ENCODE peak calls at places on chromosomes 12 and 14, in eight cellular contexts. R is left lung, F is sigmoid colon, L is astrocyte, K is body of pancreas, X is cardiac fibroblast, H is AG04449, P is lung. C is an unnamed sample.

GRCh38 chr12:75099215-75099614 is 110.4 kb downstream of the KCNC2 start:
- DNase-seq in H (no peak), R (no peak), P (no peak), F (no peak), K (no peak), L (peak), X (no peak), C (no peak)

GRCh38 chr14:99320105-99320572 is 48.1 kb upstream of the BCL11B start:
- DNase-seq in X (peak), P (no peak), H (no peak), R (no peak), L (no peak), F (no peak), K (peak), C (peak)

GRCh38 chr12:2244013-2244861 is 191.4 kb downstream of the CACNA1C start:
- DNase-seq in L (peak), P (no peak), F (peak), X (peak), K (no peak), H (peak), R (no peak), C (no peak)

GRCh38 chr14:29741909-29742401 is 185.7 kb downstream of the PRKD1 start:
- DNase-seq in X (peak), F (no peak), R (no peak), K (no peak), P (no peak), L (peak), H (no peak), C (no peak)

GRCh38 chr12:3803865-3804472 is 51.1 kb upstream of the CRACR2A start:
- DNase-seq in L (peak), F (peak), K (peak), P (peak), H (peak), R (peak), X (peak), C (peak)

GRCh38 chr12:122064780-122065588 is 13.6 kb upstream of the MLXIP start:
- DNase-seq in X (peak), F (peak), L (peak), R (peak), P (no peak), H (no peak), K (peak), C (peak)

GRCh38 chr14:104865631-104866441 is 768 bp downstream of the CEP170B start:
- DNase-seq in P (peak), K (peak), H (peak), X (peak), L (peak), R (peak), F (peak), C (no peak)

GRCh38 chr14:80930836-80931389 is 10.6 kb downstream of the CEP128 start:
- DNase-seq in F (no peak), P (no peak), L (peak), R (no peak), H (peak), X (peak), K (no peak), C (peak)

GRCh38 chr14:88604213-88604612 is 41.4 kb downstream of the ZC3H14 start:
- DNase-seq in H (no peak), P (no peak), F (no peak), X (no peak), K (no peak), R (no peak), L (no peak), C (no peak)

GRCh38 chr14:49586673-49587460 is 687 bp upstream of the RPS29 start:
- DNase-seq in K (no peak), H (peak), X (peak), R (no peak), L (peak), P (no peak), F (no peak), C (peak)

GRCh38 chr14:71119075-71119474 is 211.8 kb downstream of the PCNX1 start:
- DNase-seq in X (no peak), F (no peak), R (no peak), L (peak), H (no peak), P (no peak), K (no peak), C (no peak)

GRCh38 chr14:102507891-102508312 is 1.7 kb downstream of the ANKRD9 start:
- DNase-seq in R (no peak), F (no peak), L (no peak), H (no peak), P (no peak), K (no peak), X (no peak), C (no peak)

GRCh38 chr12:99918003-99918402 is 66.7 kb downstream of the ANKS1B start:
- DNase-seq in L (no peak), X (peak), K (no peak), P (no peak), R (no peak), H (no peak), F (no peak), C (no peak)

GRCh38 chr14:24058260-24058950 is 6.6 kb downstream of the CARMIL3 start:
- DNase-seq in F (peak), L (peak), H (peak), P (peak), R (peak), K (peak), X (peak), C (peak)

DNA sequence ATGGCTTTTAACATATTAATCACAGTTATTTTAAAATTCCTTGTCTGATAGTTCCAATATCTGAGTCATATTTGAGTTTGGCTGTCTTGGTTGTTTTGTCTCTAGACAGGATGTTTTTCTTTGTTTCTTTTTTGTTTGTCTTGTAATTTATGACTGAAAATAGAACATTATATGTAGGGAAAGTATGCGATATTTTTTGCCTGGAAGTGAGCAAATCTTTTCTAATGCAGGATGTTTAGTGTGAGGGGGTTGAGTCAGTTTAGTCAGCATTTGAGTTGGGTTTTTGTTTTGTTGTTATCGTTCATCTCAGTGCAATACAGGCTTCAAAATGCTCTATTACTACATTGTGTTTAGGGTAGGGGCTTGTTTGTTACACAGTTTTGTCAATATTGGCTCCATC is 239.8 kb downstream of the SNAPC1 start:
- DNase-seq in K (no peak), H (no peak), P (no peak), R (no peak), X (no peak), F (no peak), L (no peak), C (no peak)
- H3K4me3 ChIP-seq in K (no peak), H (no peak), P (no peak), R (no peak), X (no peak), F (no peak), L (no peak), C (no peak)

DNA sequence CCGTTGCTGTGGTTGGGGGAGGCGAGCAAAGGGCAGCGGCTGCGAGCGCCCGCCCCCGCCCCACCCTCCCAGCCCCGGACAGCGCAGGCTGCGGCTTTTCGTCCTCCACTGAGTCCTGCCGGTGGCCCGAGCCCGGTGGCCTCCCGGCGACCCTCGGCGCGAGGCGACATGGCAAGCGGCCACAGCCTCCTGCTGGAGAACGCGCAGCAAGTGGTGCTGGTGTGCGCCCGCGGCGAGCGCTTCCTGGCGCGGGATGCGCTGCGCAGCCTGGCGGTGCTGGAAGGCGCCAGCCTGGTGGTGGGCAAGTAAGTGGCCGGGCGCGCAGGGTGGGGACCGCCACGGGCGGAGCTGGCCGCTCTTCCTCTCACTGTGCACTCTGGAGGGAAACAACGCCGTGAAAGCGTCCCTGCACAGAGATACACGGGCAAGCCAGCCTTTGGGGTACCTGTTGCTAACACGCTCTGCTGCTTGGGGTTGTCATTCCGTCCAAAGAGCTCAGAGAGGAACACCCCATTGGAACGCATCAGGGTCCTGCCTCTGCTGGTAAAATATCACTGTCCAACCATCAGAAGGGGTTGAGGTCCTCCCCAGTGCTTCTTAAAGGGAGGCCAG is at the start of gene AMDHD1:
- DNase-seq in X (peak), K (peak), L (peak), F (peak), R (peak), P (peak), H (no peak), C (no peak)
- TF ChIP-seq CTCF in X (no peak), K (peak), L (no peak), F (no peak), R (no peak), P (no peak), H (peak), C (peak)

DNA sequence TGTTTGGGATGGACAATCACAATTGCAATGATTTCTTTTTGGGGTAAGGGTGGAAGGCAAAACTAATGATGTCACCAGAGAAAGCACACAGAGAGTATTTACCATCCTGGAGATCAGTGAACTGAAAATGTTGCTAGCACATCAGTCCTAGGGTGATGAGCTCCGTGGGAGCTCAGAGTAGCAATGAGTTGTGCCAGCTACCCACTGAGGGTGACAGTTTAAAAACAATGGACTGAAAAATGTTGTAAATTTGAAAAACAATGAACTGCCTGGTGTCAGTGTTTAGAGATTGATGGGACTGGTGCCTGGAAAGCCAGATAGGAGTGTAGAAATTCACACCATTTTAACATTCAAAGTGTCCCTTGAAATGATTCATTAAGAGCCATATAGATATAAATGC is 198.5 kb downstream of the ATP23 start:
- DNase-seq in K (no peak), R (no peak), P (no peak), X (no peak), H (no peak), F (no peak), L (no peak), C (no peak)
- H3K4me3 ChIP-seq in K (no peak), R (no peak), P (no peak), X (no peak), H (no peak), F (no peak), L (no peak), C (no peak)

GRCh38 chr14:66508846-66509621 is 1.1 kb downstream of the GPHN start:
- DNase-seq in L (peak), F (peak), R (peak), P (peak), K (peak), X (peak), H (no peak), C (no peak)
- TF ChIP-seq CTCF in L (no peak), F (no peak), R (no peak), P (no peak), K (no peak), X (no peak), H (no peak), C (no peak)

GRCh38 chr12:132154941-132155770 is 10.9 kb downstream of the NOC4L start:
- DNase-seq in L (no peak), F (no peak), R (no peak), K (no peak), P (no peak), H (no peak), X (no peak), C (no peak)

GRCh38 chr12:132152921-132153321 is 8.7 kb downstream of the NOC4L start:
- DNase-seq in H (no peak), X (no peak), L (no peak), F (no peak), P (no peak), R (no peak), K (no peak), C (no peak)

GRCh38 chr12:132153501-132154340 is 9.5 kb downstream of the NOC4L start:
- DNase-seq in X (peak), L (peak), F (peak), P (peak), H (peak), K (peak), R (no peak), C (peak)

GRCh38 chr12:132156145-132156709 is 12.0 kb downstream of the NOC4L start:
- DNase-seq in K (no peak), H (no peak), L (no peak), X (no peak), P (no peak), F (no peak), R (no peak), C (no peak)

DNA sequence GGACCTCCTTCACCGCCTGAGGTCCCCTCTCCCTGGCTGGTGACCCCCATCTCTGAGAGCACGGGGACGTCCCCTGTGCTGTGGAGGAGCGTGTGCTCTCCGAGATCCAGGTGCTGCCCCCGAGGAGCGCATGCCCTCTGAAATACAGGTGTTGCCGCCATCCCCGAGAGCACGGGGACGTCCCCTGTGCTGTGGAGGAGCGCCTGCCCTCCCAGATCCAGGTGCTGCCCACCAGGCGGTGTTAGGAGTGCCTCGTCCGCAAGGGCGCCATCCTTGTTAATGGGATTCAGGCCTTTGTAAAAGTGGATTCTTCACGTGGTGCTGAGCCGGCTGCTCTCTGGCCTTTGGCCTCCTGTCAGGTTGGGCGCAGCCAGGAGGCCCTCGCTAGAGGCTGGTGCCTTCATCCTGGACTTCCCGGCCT is 10.1 kb downstream of the NOC4L start:
- DNase-seq in K (no peak), H (no peak), P (no peak), R (no peak), L (no peak), F (no peak), X (no peak), C (no peak)
- H3K4me3 ChIP-seq in K (no peak), H (no peak), P (no peak), R (no peak), L (no peak), F (peak), X (no peak), C (no peak)

DNA sequence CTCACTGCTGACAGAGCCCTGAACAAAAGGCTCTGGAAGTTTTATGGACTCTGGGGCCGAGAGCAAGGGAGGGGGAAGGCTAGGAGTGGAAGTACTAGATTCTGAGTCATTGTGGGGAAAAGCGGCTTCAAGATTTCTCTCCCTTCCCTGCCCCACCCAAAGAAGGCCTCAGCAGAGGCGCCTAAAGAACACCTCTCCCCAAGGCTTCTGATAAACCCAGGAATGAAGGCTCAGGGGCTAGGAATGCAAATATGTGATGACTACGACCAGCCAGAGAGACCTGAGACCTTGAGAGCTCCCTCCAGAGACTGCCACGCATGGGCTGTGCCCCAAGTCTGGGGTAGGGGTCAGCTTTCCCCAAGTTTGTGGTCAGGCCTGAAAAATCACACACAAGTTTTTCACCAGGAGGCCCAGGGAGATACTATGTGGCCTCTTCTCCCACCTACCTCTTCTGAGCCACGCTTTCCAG is 130.7 kb upstream of the HIF1A start:
- DNase-seq in K (no peak), H (peak), X (peak), F (no peak), P (no peak), R (no peak), L (peak), C (peak)
- TF ChIP-seq CTCF in K (no peak), H (no peak), X (no peak), F (no peak), P (no peak), R (no peak), L (no peak), C (no peak)

GRCh38 chr12:85947286-85947685 is 73.2 kb downstream of the NTS start:
- DNase-seq in R (no peak), L (no peak), X (no peak), H (no peak), F (no peak), K (no peak), P (no peak), C (no peak)
- H3K4me3 ChIP-seq in R (no peak), L (no peak), X (no peak), H (no peak), F (no peak), K (no peak), P (no peak), C (no peak)